ENCODE peak calls at places on chromosomes 3 and 15, in four cellular contexts. O, T, A and L are unnamed samples.

GRCh38 chr15:49865925-49866757 is 245.3 kb downstream of the DTWD1 start:
- DNase-seq in O (no peak), T (no peak), A (peak), L (peak)

GRCh38 chr3:45592405-45592804 is 2.1 kb upstream of the LIMD1 start:
- DNase-seq in O (no peak), T (no peak), A (no peak), L (no peak)

GRCh38 chr3:15198686-15199085 is 7.4 kb upstream of the CAPN7 start:
- DNase-seq in O (no peak), T (no peak), A (no peak), L (no peak)

GRCh38 chr3:12430086-12430485 is 54.2 kb upstream of the TSEN2 start:
- DNase-seq in O (no peak), T (no peak), A (no peak), L (peak)

GRCh38 chr3:123492188-123492587 is 43.3 kb upstream of the ADCY5 start:
- DNase-seq in O (no peak), T (no peak), A (no peak), L (no peak)

GRCh38 chr15:85760049-85760448 is 34.7 kb downstream of the KLHL25 start:
- DNase-seq in O (no peak), T (no peak), A (no peak), L (no peak)

GRCh38 chr3:196627043-196627442 is 12.5 kb upstream of the NRROS start:
- DNase-seq in O (no peak), T (no peak), A (no peak), L (no peak)

GRCh38 chr3:48748754-48749153 is 31.7 kb upstream of the IP6K2 start:
- DNase-seq in O (no peak), T (no peak), A (no peak), L (no peak)

GRCh38 chr3:113035387-113035982 is 44.7 kb downstream of the GTPBP8 start:
- DNase-seq in O (peak), T (no peak), A (peak), L (peak)

GRCh38 chr15:46386356-46386755 is 751.5 kb downstream of the SQOR start:
- DNase-seq in O (no peak), T (no peak), A (no peak), L (no peak)

GRCh38 chr3:128923607-128924385 is 44.4 kb downstream of the ACAD9 start:
- DNase-seq in O (no peak), T (no peak), A (no peak), L (no peak)

GRCh38 chr15:62619526-62619925 is 423.0 kb upstream of the TPM1 start:
- DNase-seq in O (no peak), T (no peak), A (no peak), L (no peak)

GRCh38 chr3:9909221-9910013 is 6.8 kb downstream of the IL17RE start:
- DNase-seq in O (no peak), T (no peak), A (no peak), L (no peak)

GRCh38 chr15:70618929-70619328 is 144.4 kb downstream of the UACA start:
- DNase-seq in O (no peak), T (no peak), A (no peak), L (no peak)

GRCh38 chr3:64475037-64475436 is 212.8 kb downstream of the ADAMTS9 start:
- DNase-seq in O (no peak), T (no peak), A (no peak), L (no peak)

GRCh38 chr3:56467108-56467507 is 1.2 kb downstream of the ERC2 start:
- DNase-seq in O (peak), T (no peak), A (peak), L (peak)

GRCh38 chr3:24740367-24740766 is 245.7 kb upstream of the THRB start:
- DNase-seq in O (no peak), T (no peak), A (no peak), L (no peak)

GRCh38 chr3:71428841-71429609 is 154.5 kb downstream of the FOXP1 start:
- DNase-seq in O (peak), T (no peak), A (no peak), L (no peak)

GRCh38 chr3:197298858-197299854 is 744 bp upstream of the DLG1 start:
- DNase-seq in O (no peak), T (no peak), A (peak), L (no peak)

GRCh38 chr3:178385280-178385952 is 150.8 kb upstream of the KCNMB2 start:
- DNase-seq in O (peak), T (no peak), A (peak), L (peak)

GRCh38 chr3:21294768-21295167 is 456.2 kb downstream of the ZNF385D start:
- DNase-seq in O (peak), T (peak), A (no peak), L (no peak)

GRCh38 chr3:1374471-1374870 is 281.6 kb downstream of the CNTN6 start:
- DNase-seq in O (no peak), T (no peak), A (no peak), L (no peak)

GRCh38 chr15:49987198-49987785 is 131.7 kb downstream of the ATP8B4 start:
- DNase-seq in O (peak), T (no peak), A (no peak), L (no peak)

GRCh38 chr15:34754674-34755418 is at the start of gene GJD2:
- DNase-seq in O (no peak), T (no peak), A (no peak), L (no peak)

GRCh38 chr15:90407871-90408317 is 19.9 kb downstream of the IQGAP1 start:
- DNase-seq in O (no peak), T (no peak), A (no peak), L (no peak)

GRCh38 chr15:75731248-75732100 is 18.8 kb upstream of the CSPG4 start:
- DNase-seq in O (no peak), T (no peak), A (no peak), L (no peak)